ENCODE peak calls at places on chromosomes 1 and 21, in four cellular contexts. One of them, this sample, is unnamed.

GRCh38 chr1:167658574-167659328 is 28.7 kb downstream of the RCSD1 start:
- DNase-seq in astrocyte: no peak
- DNase-seq in endodermal cell: no peak
- DNase-seq in endothelial cell: no peak
- DNase-seq in this sample: no peak

GRCh38 chr1:71088645-71089287 is 7.9 kb upstream of the ZRANB2 start:
- DNase-seq in endothelial cell: no peak
- DNase-seq in astrocyte: no peak
- DNase-seq in endodermal cell: no peak
- DNase-seq in this sample: no peak

GRCh38 chr1:157431751-157432150 is 120.6 kb downstream of the FCRL5 start:
- DNase-seq in endodermal cell: no peak
- DNase-seq in endothelial cell: no peak
- DNase-seq in astrocyte: no peak
- DNase-seq in this sample: peak; percentile 12

GRCh38 chr1:116826818-116827606 is 72.8 kb downstream of the CD2 start:
- DNase-seq in endodermal cell: no peak
- DNase-seq in astrocyte: peak; percentile 66
- DNase-seq in endothelial cell: no peak
- DNase-seq in this sample: no peak

GRCh38 chr1:234235373-234235772 is 137.9 kb upstream of the COA6 start:
- DNase-seq in endodermal cell: no peak
- DNase-seq in endothelial cell: no peak
- DNase-seq in astrocyte: no peak
- DNase-seq in this sample: no peak

GRCh38 chr1:38915352-38915948 is 26.2 kb downstream of the RHBDL2 start:
- DNase-seq in endothelial cell: no peak
- DNase-seq in endodermal cell: no peak
- DNase-seq in astrocyte: no peak
- DNase-seq in this sample: no peak

GRCh38 chr1:198623920-198624647 is 14.8 kb upstream of the PTPRC start:
- DNase-seq in endodermal cell: no peak
- DNase-seq in astrocyte: peak; percentile 81
- DNase-seq in endothelial cell: no peak
- DNase-seq in this sample: peak; percentile 78

GRCh38 chr1:215992620-215993019 is 425.5 kb downstream of the KCTD3 start:
- DNase-seq in endodermal cell: no peak
- DNase-seq in astrocyte: no peak
- DNase-seq in endothelial cell: peak; percentile 5
- DNase-seq in this sample: peak; percentile 43

GRCh38 chr1:6962956-6963915 is 178.0 kb downstream of the CAMTA1 start:
- DNase-seq in astrocyte: no peak
- DNase-seq in endothelial cell: peak; percentile 92
- DNase-seq in endodermal cell: peak; percentile 100
- DNase-seq in this sample: no peak

GRCh38 chr1:208977861-208978260 is 605.7 kb upstream of the CAMK1G start:
- DNase-seq in endothelial cell: no peak
- DNase-seq in astrocyte: no peak
- DNase-seq in endodermal cell: no peak
- DNase-seq in this sample: peak; percentile 1

GRCh38 chr1:54569339-54569738 is 21.3 kb downstream of the ACOT11 start:
- DNase-seq in endothelial cell: no peak
- DNase-seq in endodermal cell: peak; percentile 57
- DNase-seq in astrocyte: no peak
- DNase-seq in this sample: peak; percentile 28

DNA sequence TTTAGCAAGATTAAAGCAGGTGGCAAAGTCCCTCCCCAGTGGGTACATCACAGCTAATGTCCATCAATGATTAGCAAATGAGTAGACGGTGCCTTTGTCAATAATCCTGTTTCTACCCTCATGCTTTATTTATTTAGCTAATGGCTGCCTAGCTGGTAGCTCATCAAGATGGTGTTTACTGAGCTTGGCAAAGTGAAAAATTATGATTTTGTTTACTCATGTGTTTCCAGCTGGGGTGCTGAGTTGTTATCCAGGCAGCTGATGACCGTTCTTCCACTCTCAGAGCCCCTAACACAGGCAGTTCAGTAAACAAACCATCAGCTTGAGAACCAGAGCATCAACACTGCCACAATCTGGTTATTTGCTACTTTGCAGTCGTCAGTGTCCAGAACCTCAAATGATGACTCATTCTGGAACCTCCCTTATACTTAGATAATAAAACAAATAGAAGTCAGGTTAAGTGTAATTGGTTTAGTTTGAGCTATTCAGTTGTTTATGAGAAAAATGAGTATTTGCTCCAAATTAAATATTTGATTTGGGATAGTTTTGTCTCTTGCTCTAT is 163.9 kb downstream of the ST6GALNAC5 start:
- DNase-seq in astrocyte: peak; percentile 42
- DNase-seq in endothelial cell: no peak
- DNase-seq in endodermal cell: no peak
- DNase-seq in this sample: peak; percentile 59
- TF ChIP-seq CTCF in astrocyte: no peak
- TF ChIP-seq CTCF in endothelial cell: no peak
- TF ChIP-seq CTCF in endodermal cell: no peak
- TF ChIP-seq CTCF in this sample: peak; percentile 44

GRCh38 chr21:34880401-34880800 is 168.7 kb downstream of the RUNX1 start:
- DNase-seq in endothelial cell: no peak
- DNase-seq in astrocyte: no peak
- DNase-seq in endodermal cell: no peak
- DNase-seq in this sample: no peak

GRCh38 chr21:34883501-34884271 is 165.4 kb downstream of the RUNX1 start:
- DNase-seq in astrocyte: no peak
- DNase-seq in endothelial cell: no peak
- DNase-seq in endodermal cell: no peak
- DNase-seq in this sample: no peak

GRCh38 chr21:34882719-34883131 is 166.4 kb downstream of the RUNX1 start:
- DNase-seq in endothelial cell: no peak
- DNase-seq in astrocyte: no peak
- DNase-seq in endodermal cell: no peak
- DNase-seq in this sample: no peak

GRCh38 chr21:34881421-34881820 is 167.7 kb downstream of the RUNX1 start:
- DNase-seq in astrocyte: peak; percentile 89
- DNase-seq in endodermal cell: no peak
- DNase-seq in endothelial cell: no peak
- DNase-seq in this sample: peak; percentile 72

DNA sequence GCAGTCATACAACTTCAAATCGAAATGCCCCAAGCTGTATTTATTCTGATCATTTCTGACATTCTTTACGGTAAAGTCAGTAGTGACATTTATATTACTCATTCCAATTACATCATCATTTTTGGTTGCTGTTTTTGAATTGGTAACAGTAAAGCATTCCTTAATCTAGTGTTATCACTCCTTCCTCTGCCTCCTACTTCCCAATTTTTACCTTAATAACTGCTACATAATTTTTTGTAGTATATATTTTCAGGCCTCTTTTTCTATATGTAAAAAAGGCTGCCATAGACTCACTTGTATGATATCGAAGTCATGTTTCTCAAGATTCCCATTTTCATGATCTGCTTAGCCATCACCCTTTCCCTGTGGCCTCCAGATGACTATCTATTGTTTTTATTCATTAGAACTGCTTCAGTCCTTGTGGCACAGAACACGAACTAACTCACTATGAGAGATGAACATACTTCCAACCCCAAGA is 167.2 kb downstream of the RUNX1 start:
- DNase-seq in endothelial cell: no peak
- DNase-seq in astrocyte: peak; percentile 91
- DNase-seq in endodermal cell: no peak
- DNase-seq in this sample: peak; percentile 88
- TF ChIP-seq CTCF in endothelial cell: no peak
- TF ChIP-seq CTCF in astrocyte: no peak
- TF ChIP-seq CTCF in endodermal cell: no peak
- TF ChIP-seq CTCF in this sample: no peak

GRCh38 chr1:105608713-105609112 is 1447.8 kb upstream of the PRMT6 start:
- DNase-seq in endodermal cell: no peak
- DNase-seq in endothelial cell: no peak
- DNase-seq in astrocyte: no peak
- DNase-seq in this sample: peak; percentile 49
- TF ChIP-seq CTCF in endodermal cell: peak; percentile 60
- TF ChIP-seq CTCF in endothelial cell: no peak
- TF ChIP-seq CTCF in astrocyte: peak; percentile 13
- TF ChIP-seq CTCF in this sample: peak; percentile 72

DNA sequence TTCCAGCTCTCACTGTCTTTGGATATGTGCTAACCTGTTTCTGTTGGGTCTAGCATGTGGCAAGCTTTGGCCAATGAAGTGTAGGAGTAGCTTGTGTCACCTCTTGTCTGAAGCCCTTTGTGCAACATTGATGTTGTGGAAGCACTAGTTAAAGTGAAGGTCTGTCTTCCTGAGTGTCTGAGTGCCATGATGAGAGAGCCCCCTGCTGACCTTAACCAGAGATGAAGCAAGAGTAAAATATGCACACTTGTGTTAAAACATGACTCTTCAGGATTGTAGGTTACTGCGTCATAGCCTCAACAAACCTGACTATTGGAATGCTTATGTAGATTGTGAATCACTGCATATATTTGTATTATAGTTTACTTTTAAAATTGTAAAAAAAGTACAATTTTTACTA is 103.7 kb downstream of the NCAM2 start:
- DNase-seq in endothelial cell: peak; percentile 35
- DNase-seq in astrocyte: peak; percentile 71
- DNase-seq in endodermal cell: peak; percentile 67
- DNase-seq in this sample: peak; percentile 48
- TF ChIP-seq CTCF in endothelial cell: no peak
- TF ChIP-seq CTCF in astrocyte: peak; percentile 31
- TF ChIP-seq CTCF in endodermal cell: peak; percentile 75
- TF ChIP-seq CTCF in this sample: peak; percentile 64